ENCODE peak calls at places on chromosomes 12 and 14, in ten cellular contexts. K is EH, G is smooth muscle cell of the brain vasculature, F is NCI-H345, S is upper lobe of right lung, X is colonic mucosa, Y is RPMI7951, H is ecto neural progenitor cell, M is NCI-H1694 treated with DMSO at 0.1 percent for 48 hours, T is vagina. L is an unnamed sample.

GRCh38 chr14:21087294-21088091 is 11.0 kb downstream of the ZNF219 start:
- DNase-seq in K (peak; percentile 97), M (peak; percentile 27), H (peak; percentile 62), S (no peak), G (peak; percentile 83), T (no peak), F (no peak), Y (peak; percentile 78), X (no peak), L (peak; percentile 91)

GRCh38 chr14:92460916-92461579 is 52.5 kb upstream of the RIN3 start:
- DNase-seq in K (peak; percentile 90), G (no peak), F (no peak), T (peak; percentile 77), M (no peak), X (no peak), H (peak; percentile 39), S (no peak), Y (peak; percentile 14), L (peak; percentile 85)

GRCh38 chr12:219891-220352 is 6.0 kb upstream of the SLC6A12 start:
- DNase-seq in G (no peak), S (peak; percentile 89), H (peak; percentile 97), K (peak; percentile 47), F (peak; percentile 58), M (peak; percentile 44), Y (peak; percentile 41), X (peak; percentile 79), T (no peak), L (peak; percentile 52)

GRCh38 chr14:54348001-54348611 is 48.7 kb upstream of the CDKN3 start:
- DNase-seq in S (no peak), X (no peak), Y (peak; percentile 52), K (peak; percentile 65), H (no peak), F (peak; percentile 68), G (no peak), T (no peak), M (peak; percentile 89), L (peak; percentile 59)

GRCh38 chr14:99821519-99822165 is 28.4 kb downstream of the EML1 start:
- DNase-seq in S (no peak), H (no peak), F (no peak), G (no peak), Y (peak; percentile 60), K (peak; percentile 93), X (no peak), M (no peak), T (no peak), L (peak; percentile 88)

GRCh38 chr12:50242751-50243191 is 40.5 kb downstream of the LIMA1 start:
- DNase-seq in M (no peak), S (no peak), F (no peak), T (no peak), Y (peak; percentile 83), G (no peak), K (peak; percentile 96), H (no peak), X (no peak), L (peak; percentile 87)

GRCh38 chr14:72804653-72805180 is 89.2 kb downstream of the DPF3 start:
- DNase-seq in M (no peak), K (no peak), F (no peak), S (no peak), G (no peak), T (no peak), X (no peak), Y (no peak), H (no peak), L (no peak)

GRCh38 chr12:90058721-90059120 is 350.1 kb upstream of the ATP2B1 start:
- DNase-seq in S (no peak), G (peak; percentile 43), M (no peak), K (peak; percentile 93), X (no peak), F (no peak), H (no peak), T (no peak), Y (peak; percentile 63), L (peak; percentile 88)

GRCh38 chr14:105846312-105846711 is 319.9 kb downstream of the TMEM121 start:
- DNase-seq in X (no peak), Y (no peak), H (no peak), M (no peak), F (no peak), G (no peak), T (no peak), K (no peak), S (no peak), L (no peak)

GRCh38 chr12:38906482-38907170 is 1.2 kb upstream of the CPNE8 start:
- DNase-seq in K (peak; percentile 42), S (peak; percentile 94), G (peak; percentile 33), H (peak; percentile 98), F (peak; percentile 66), Y (peak; percentile 87), T (no peak), X (peak; percentile 94), M (no peak), L (peak; percentile 5)

GRCh38 chr12:65868133-65868705 is 43.9 kb downstream of the HMGA2 start:
- DNase-seq in G (peak; percentile 83), T (no peak), S (no peak), X (no peak), K (peak; percentile 83), H (no peak), Y (peak; percentile 86), M (no peak), F (no peak), L (peak; percentile 79)

GRCh38 chr12:46386877-46387629 is 14.5 kb upstream of the SLC38A2 start:
- DNase-seq in M (no peak), S (no peak), K (peak; percentile 73), H (no peak), X (no peak), F (no peak), G (no peak), T (no peak), Y (peak; percentile 52), L (peak; percentile 58)

GRCh38 chr12:70267550-70267949 is 24.3 kb downstream of the CNOT2 start:
- DNase-seq in M (no peak), T (no peak), H (no peak), K (peak; percentile 46), S (no peak), Y (no peak), X (peak; percentile 33), F (peak; percentile 54), G (no peak), L (peak; percentile 21)

GRCh38 chr12:38417101-38417500 is 100.5 kb downstream of the ALG10B start:
- DNase-seq in Y (no peak), T (no peak), X (no peak), K (no peak), H (no peak), F (no peak), G (no peak), S (no peak), M (no peak), L (no peak)

GRCh38 chr14:100638211-100638855 is 51.1 kb upstream of the BEGAIN start:
- DNase-seq in Y (no peak), S (no peak), G (no peak), X (no peak), M (no peak), T (no peak), K (no peak), F (no peak), H (no peak), L (no peak)

GRCh38 chr12:108302471-108303311 is 36.4 kb downstream of the CMKLR1 start:
- DNase-seq in G (peak; percentile 96), F (no peak), H (no peak), X (peak; percentile 35), S (peak; percentile 76), T (no peak), K (peak; percentile 37), M (no peak), Y (peak; percentile 97), L (peak; percentile 60)

GRCh38 chr12:125286005-125286727 is 220.9 kb downstream of the AACS start:
- DNase-seq in S (no peak), X (no peak), T (no peak), Y (no peak), G (no peak), K (no peak), F (no peak), M (no peak), H (no peak), L (no peak)

GRCh38 chr12:102298022-102298421 is 100.4 kb upstream of the PMCH start:
- DNase-seq in M (no peak), G (no peak), S (no peak), H (no peak), Y (no peak), T (no peak), F (no peak), K (peak; percentile 92), X (no peak), L (peak; percentile 73)

GRCh38 chr12:80862606-80863005 is 75.1 kb downstream of the LIN7A start:
- DNase-seq in X (no peak), G (no peak), T (no peak), M (no peak), S (no peak), K (peak; percentile 50), Y (no peak), H (no peak), F (no peak), L (peak; percentile 32)

GRCh38 chr14:97177016-97177415 is 379.8 kb downstream of the VRK1 start:
- DNase-seq in T (no peak), M (peak; percentile 49), G (no peak), H (no peak), F (peak; percentile 38), S (no peak), Y (peak; percentile 62), K (no peak), X (no peak), L (no peak)

GRCh38 chr12:236445-236844 is 22.5 kb upstream of the SLC6A12 start:
- DNase-seq in X (no peak), S (no peak), H (peak; percentile 24), K (no peak), G (no peak), M (no peak), F (no peak), Y (no peak), T (no peak), L (no peak)

GRCh38 chr14:94175403-94176146 is 1.5 kb downstream of the PPP4R4 start:
- DNase-seq in S (no peak), T (no peak), Y (no peak), H (no peak), K (no peak), F (no peak), G (no peak), X (no peak), M (no peak), L (no peak)

GRCh38 chr14:58659846-58660245 is 22.1 kb downstream of the DACT1 start:
- DNase-seq in F (no peak), T (no peak), M (no peak), H (no peak), X (peak; percentile 37), G (no peak), Y (no peak), S (no peak), K (no peak), L (no peak)

L was measured in EL.